ENCODE peak calls at places on chromosomes 13 and 19, in ten cellular contexts. L is IMR-90, R is Peyer's patch, Y is heart left ventricle, H is tibial nerve, I is transverse colon, Q is H1, P is vagina, X is ovary, D is right lobe of liver. J is an unnamed sample. For H3K9me3, the result is how much of the 10 kb centered on the place peaks cover.

GRCh38 chr13:78589206-78589605 is 14.1 kb downstream of the POU4F1 start:
- DNase-seq in L (peak), R (no peak), Y (peak), H (no peak), I (no peak), Q (no peak), P (no peak), X (no peak), D (peak), J (no peak)

GRCh38 chr13:29319451-29319850 is 276.0 kb downstream of the SLC7A1 start:
- DNase-seq in L (no peak), R (no peak), Y (no peak), H (no peak), I (no peak), Q (peak), P (no peak), X (no peak), D (no peak), J (no peak)

GRCh38 chr19:11673608-11674041 is 65.1 kb downstream of the ZNF823 start:
- DNase-seq in L (peak), R (no peak), Y (peak), H (peak), I (peak), Q (peak), P (no peak), X (peak), D (no peak), J (peak)

GRCh38 chr19:43624933-43625332 is 5.5 kb upstream of the ZNF428 start:
- DNase-seq in L (peak), R (peak), Y (peak), H (peak), I (peak), Q (no peak), P (no peak), X (peak), D (no peak), J (peak)

GRCh38 chr13:50065712-50066111 is 50.5 kb downstream of the KCNRG start:
- DNase-seq in L (no peak), R (no peak), Y (no peak), H (no peak), I (no peak), Q (no peak), P (no peak), X (no peak), D (no peak), J (no peak)

GRCh38 chr13:76023644-76024043 is 387.5 kb downstream of the LMO7 start:
- DNase-seq in L (peak), R (no peak), Y (no peak), H (no peak), I (no peak), Q (no peak), P (no peak), X (no peak), D (no peak), J (no peak)

GRCh38 chr13:27403727-27404385 is 20.6 kb upstream of the GTF3A start:
- DNase-seq in L (no peak), R (no peak), Y (no peak), H (no peak), I (peak), Q (no peak), P (no peak), X (no peak), D (peak), J (peak)

GRCh38 chr19:19185853-19186728 is 5.9 kb downstream of the BORCS8 start:
- DNase-seq in L (peak), R (no peak), Y (no peak), H (no peak), I (peak), Q (peak), P (no peak), X (no peak), D (no peak), J (peak)

GRCh38 chr13:43720780-43721397 is 65.9 kb downstream of the ENOX1 start:
- DNase-seq in L (peak), R (no peak), Y (no peak), H (no peak), I (no peak), Q (no peak), P (no peak), X (no peak), D (no peak), J (no peak)

GRCh38 chr13:98584668-98585397 is 7.9 kb upstream of the STK24 start:
- DNase-seq in L (no peak), R (no peak), Y (no peak), H (no peak), I (no peak), Q (no peak), P (no peak), X (no peak), D (no peak), J (no peak)

GRCh38 chr13:39364797-39365468 is 238.1 kb downstream of the LHFPL6 start:
- DNase-seq in L (peak), R (no peak), Y (no peak), H (no peak), I (no peak), Q (no peak), P (no peak), X (no peak), D (no peak), J (no peak)

GRCh38 chr19:37817180-37817911 is 38.0 kb upstream of the ZNF573 start:
- DNase-seq in L (peak), R (peak), Y (peak), H (peak), I (peak), Q (peak), P (no peak), X (peak), D (peak), J (peak)

GRCh38 chr13:90787007-90787406 is 560.5 kb upstream of the MIR17HG start:
- DNase-seq in L (no peak), R (no peak), Y (no peak), H (no peak), I (no peak), Q (no peak), P (no peak), X (no peak), D (no peak), J (no peak)

GRCh38 chr13:93118081-93118615 is 108.5 kb upstream of the GPC6 start:
- DNase-seq in L (no peak), R (no peak), Y (no peak), H (no peak), I (no peak), Q (no peak), P (no peak), X (no peak), D (no peak), J (no peak)

GRCh38 chr19:49565261-49565660 is 15.1 kb downstream of the NOSIP start:
- DNase-seq in L (no peak), R (no peak), Y (peak), H (peak), I (peak), Q (no peak), P (no peak), X (no peak), D (no peak), J (peak)

DNA sequence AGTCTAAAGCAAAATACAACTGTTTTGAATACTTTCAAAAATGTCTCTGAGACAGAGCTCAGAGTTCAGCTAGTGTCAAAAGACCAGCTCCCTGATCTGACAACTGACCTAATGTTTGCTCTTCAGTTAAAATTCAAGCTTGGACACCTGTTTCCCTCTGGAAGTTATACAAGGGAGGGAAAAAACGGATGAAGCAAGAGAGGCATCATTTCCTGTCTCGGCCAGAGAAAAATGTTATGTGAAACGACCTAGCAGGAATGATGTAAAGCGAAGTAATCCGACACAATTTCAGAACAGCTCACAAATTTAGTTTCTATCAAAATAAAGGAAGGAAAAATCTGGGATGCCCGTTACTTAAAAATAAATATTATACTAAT is 59.4 kb downstream of the ZAR1L start:
- DNase-seq in L (peak), R (no peak), Y (no peak), H (no peak), I (no peak), Q (no peak), P (no peak), X (no peak), D (no peak), J (no peak)
- H3K4me3 ChIP-seq in L (no peak), R (no peak), Y (peak), H (no peak), I (no peak), Q (no peak), P (peak), X (no peak), D (peak), J (no peak)

GRCh38 chr19:32307591-32307990 is 37.8 kb upstream of the ZNF507 start:
- DNase-seq in L (no peak), R (no peak), Y (no peak), H (no peak), I (no peak), Q (no peak), P (peak), X (no peak), D (no peak), J (no peak)

GRCh38 chr19:32308436-32309077 is 36.9 kb upstream of the ZNF507 start:
- DNase-seq in L (no peak), R (no peak), Y (no peak), H (no peak), I (no peak), Q (no peak), P (peak), X (no peak), D (no peak), J (no peak)

GRCh38 chr19:32303193-32303592 is 42.2 kb upstream of the ZNF507 start:
- DNase-seq in L (no peak), R (no peak), Y (no peak), H (no peak), I (no peak), Q (no peak), P (no peak), X (no peak), D (no peak), J (no peak)

DNA sequence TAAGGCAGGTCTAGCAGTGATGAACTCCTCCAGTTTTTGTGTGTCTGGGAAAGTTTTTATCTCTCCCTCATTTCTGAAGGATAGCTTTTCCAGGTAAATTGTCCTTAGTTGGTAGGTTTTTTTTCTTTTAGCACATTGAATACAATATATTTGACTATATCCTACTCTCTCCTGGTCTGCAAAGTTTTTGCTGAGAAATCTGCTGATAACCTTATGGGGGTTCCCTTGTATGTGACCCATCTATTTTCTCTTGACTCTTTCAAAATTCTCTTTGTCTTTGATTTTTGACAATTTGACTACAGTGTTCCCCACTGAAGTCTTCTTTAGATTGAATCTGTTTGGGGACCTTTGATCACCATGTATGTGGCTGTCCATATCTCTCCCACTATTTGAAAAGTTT is 42.6 kb upstream of the ZNF507 start:
- DNase-seq in L (no peak), R (no peak), Y (no peak), H (no peak), I (no peak), Q (no peak), P (no peak), X (no peak), D (no peak), J (no peak)
- H3K9me3 ChIP-seq in L (under half), R (under half), Y (under half), H (under half), I (under half), Q (under half), P (under half), X (under half), D (under half), J (under half)

GRCh38 chr19:13022859-13023636 is 27.8 kb downstream of the NFIX start:
- DNase-seq in L (peak), R (peak), Y (peak), H (peak), I (peak), Q (no peak), P (peak), X (peak), D (peak), J (peak)
- TF ChIP-seq POLR2A in L (no peak), R (no peak), Y (no peak), H (no peak), I (peak), Q (no peak), P (no peak), X (peak), D (no peak), J (no peak)

DNA sequence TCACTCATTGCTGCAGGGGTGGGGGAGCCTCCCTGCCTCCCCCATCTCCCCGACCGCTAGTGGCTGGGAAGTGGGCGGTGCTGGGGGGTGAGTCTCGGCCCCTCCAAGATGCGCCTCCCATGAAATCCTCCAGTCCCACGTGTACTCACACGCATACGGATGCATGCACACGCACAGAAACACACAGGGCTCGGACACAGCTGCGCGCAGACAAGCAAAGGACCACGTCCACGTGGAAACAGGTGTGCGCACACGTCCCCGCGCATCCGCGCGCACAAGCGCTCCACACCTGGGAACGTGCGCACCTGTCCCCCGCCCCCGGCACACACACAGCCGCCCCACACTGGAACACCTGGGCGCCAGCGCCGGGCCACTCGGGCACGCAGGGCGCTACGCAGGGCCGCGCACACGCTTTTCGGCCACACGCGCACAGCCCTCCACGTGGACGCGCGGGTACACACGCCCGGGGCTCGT is 680 bp downstream of the MATK start:
- DNase-seq in L (no peak), R (no peak), Y (no peak), H (no peak), I (no peak), Q (no peak), P (no peak), X (no peak), D (no peak), J (no peak)
- H3K4me3 ChIP-seq in L (no peak), R (peak), Y (peak), H (no peak), I (peak), Q (peak), P (peak), X (no peak), D (peak), J (no peak)

GRCh38 chr13:24007979-24008620 is 110.8 kb upstream of the C1QTNF9B start:
- DNase-seq in L (no peak), R (no peak), Y (no peak), H (no peak), I (no peak), Q (no peak), P (peak), X (no peak), D (no peak), J (no peak)

GRCh38 chr13:24005711-24006281 is 108.5 kb upstream of the C1QTNF9B start:
- DNase-seq in L (no peak), R (no peak), Y (no peak), H (no peak), I (no peak), Q (no peak), P (peak), X (no peak), D (no peak), J (no peak)

GRCh38 chr13:24004971-24005370 is 107.7 kb upstream of the C1QTNF9B start:
- DNase-seq in L (no peak), R (no peak), Y (no peak), H (no peak), I (no peak), Q (no peak), P (no peak), X (no peak), D (no peak), J (no peak)

GRCh38 chr13:24008679-24009078 is 111.4 kb upstream of the C1QTNF9B start:
- DNase-seq in L (peak), R (no peak), Y (no peak), H (no peak), I (no peak), Q (no peak), P (peak), X (no peak), D (no peak), J (no peak)

DNA sequence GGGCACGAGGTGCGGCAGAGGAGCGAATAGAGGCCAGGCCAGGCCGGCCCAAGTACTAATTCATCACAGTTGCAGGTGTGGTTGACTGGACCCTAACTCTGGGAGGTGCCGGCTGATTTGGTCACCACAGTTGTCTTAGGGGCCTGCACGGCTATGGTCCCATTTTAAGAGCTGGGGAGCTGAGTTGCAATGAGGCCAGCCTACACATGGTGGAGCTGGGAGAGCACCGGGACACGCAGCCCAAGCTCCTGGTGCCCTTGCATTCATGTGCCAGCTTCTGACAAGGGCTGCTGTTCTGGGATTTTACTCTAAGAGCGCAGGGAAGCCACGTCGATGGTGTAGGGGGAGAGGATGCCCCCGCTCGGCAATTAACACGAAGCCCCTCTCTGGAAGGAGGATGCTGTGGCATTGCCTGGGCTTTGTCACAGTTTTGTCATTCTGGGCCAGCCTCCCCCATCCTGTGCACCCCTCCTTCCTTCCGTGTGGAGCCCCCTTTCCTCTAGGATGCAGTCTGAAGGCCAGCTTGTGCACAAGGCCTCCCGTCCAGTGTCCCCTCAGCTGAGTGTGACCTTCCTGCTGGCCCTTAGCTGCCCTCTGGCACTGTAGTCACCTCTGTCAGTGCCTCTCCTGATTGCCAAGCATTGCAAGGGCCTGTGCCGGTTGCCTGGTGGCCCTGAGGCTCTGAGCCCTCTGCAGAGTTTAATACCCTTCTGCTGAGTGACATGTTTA is 109.4 kb upstream of the C1QTNF9B start:
- DNase-seq in L (no peak), R (no peak), Y (no peak), H (no peak), I (no peak), Q (no peak), P (peak), X (no peak), D (no peak), J (no peak)
- H3K9me3 ChIP-seq in L (under half), R (under half), Y (under half), H (under half), I (under half), Q (under half), P (under half), X (under half), D (under half), J (under half)

GRCh38 chr13:51452391-51453307 is at the start of gene INTS6:
- DNase-seq in L (peak), R (peak), Y (peak), H (peak), I (peak), Q (peak), P (peak), X (peak), D (peak), J (peak)
- TF ChIP-seq POLR2A in L (peak), R (peak), Y (peak), H (peak), I (peak), Q (peak), P (peak), X (peak), D (peak), J (peak)

DNA sequence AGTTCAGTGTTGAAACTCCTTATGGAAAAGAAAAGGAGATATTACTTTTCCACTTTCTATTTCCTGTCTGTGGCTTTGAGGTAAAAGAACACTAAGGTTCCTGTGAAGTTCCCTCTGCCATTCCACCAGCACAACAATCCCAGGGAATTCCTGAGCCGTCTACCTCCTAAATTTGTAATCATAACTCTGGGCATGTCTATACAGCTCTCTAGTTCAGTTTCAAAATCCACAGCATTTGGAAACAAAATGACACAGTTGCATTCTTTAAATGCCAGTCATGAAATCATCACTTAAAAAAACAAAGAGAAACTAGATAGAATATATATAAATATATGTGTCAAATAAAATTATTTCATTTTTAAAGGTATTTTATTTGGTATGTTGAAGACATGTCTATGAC is 9.0 kb upstream of the THSD1 start:
- DNase-seq in L (peak), R (no peak), Y (no peak), H (no peak), I (no peak), Q (no peak), P (no peak), X (no peak), D (no peak), J (no peak)
- H3K4me3 ChIP-seq in L (no peak), R (no peak), Y (no peak), H (no peak), I (no peak), Q (no peak), P (no peak), X (no peak), D (no peak), J (no peak)

DNA sequence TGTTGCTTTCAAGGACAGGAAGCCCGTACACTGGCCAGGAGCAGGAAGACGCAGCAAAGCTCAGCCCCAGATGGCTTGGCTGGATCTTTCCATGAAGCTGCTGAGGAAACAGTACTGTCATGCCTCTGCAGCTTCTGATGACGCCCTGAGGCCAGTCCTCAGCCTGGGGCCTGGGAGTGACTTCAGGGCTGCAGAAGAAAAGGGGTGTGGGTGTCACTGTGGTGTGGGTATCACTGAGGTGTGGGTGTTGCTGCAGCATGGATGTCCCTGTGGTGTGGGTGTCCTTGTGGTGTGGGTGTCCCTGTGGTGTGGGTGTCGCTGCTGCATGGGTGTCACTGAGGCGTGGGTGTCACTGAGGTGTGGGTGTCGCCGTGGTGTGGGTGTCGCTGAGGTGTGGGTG is 12.0 kb upstream of the GAS6 start:
- DNase-seq in L (no peak), R (no peak), Y (no peak), H (no peak), I (no peak), Q (no peak), P (peak), X (no peak), D (no peak), J (no peak)
- H3K9me3 ChIP-seq in L (under half), R (under half), Y (under half), H (under half), I (under half), Q (under half), P (under half), X (under half), D (under half), J (under half)

GRCh38 chr19:4539697-4540581 is at the start of gene LRG1:
- DNase-seq in L (no peak), R (no peak), Y (no peak), H (peak), I (peak), Q (no peak), P (no peak), X (peak), D (peak), J (peak)
- TF ChIP-seq POLR2A in L (no peak), R (peak), Y (no peak), H (no peak), I (peak), Q (no peak), P (no peak), X (no peak), D (peak), J (peak)

J was measured in body of pancreas.